ENCODE peak calls at places on chromosomes 7 and 10, in five cellular contexts. F, W, M, E and L are unnamed samples.

GRCh38 chr7:114979803-114980507 is 58.1 kb downstream of the MDFIC start:
- DNase-seq in M (no peak), W (no peak), F (no peak), E (no peak), L (no peak)

GRCh38 chr10:27558612-27559020 is 54.5 kb downstream of the RAB18 start:
- DNase-seq in F (peak; percentile 26), E (peak; percentile 82), W (peak; percentile 54), M (peak; percentile 55), L (peak; percentile 62)

GRCh38 chr10:42972946-42973345 is 103.9 kb upstream of the RET start:
- DNase-seq in F (no peak), W (no peak), M (no peak), E (no peak), L (no peak)

GRCh38 chr7:17564678-17565209 is 266.3 kb downstream of the AHR start:
- DNase-seq in F (no peak), M (peak; percentile 90), W (no peak), E (no peak), L (peak; percentile 89)

GRCh38 chr10:132095403-132096113 is 29.8 kb downstream of the JAKMIP3 start:
- DNase-seq in E (no peak), W (no peak), F (no peak), M (no peak), L (no peak)

GRCh38 chr10:103481974-103482531 is 3.0 kb upstream of the CALHM3 start:
- DNase-seq in W (no peak), F (no peak), E (peak; percentile 86), M (peak; percentile 69), L (peak; percentile 74)

GRCh38 chr10:82358486-82359097 is 483.6 kb downstream of the NRG3 start:
- DNase-seq in F (no peak), E (no peak), M (peak; percentile 6), W (no peak), L (peak; percentile 20)

GRCh38 chr7:98879198-98879988 is 1.1 kb downstream of the TRRAP start:
- DNase-seq in F (no peak), M (peak; percentile 17), W (peak; percentile 50), E (peak; percentile 63), L (peak; percentile 41)

GRCh38 chr10:131820626-131821025 is 80.2 kb upstream of the PPP2R2D start:
- DNase-seq in M (no peak), W (no peak), F (no peak), E (no peak), L (no peak)

GRCh38 chr7:85030893-85031292 is 156.0 kb downstream of the SEMA3D start:
- DNase-seq in W (no peak), F (no peak), E (peak; percentile 74), M (peak; percentile 79), L (peak; percentile 61)

GRCh38 chr7:27095050-27095896 is 527 bp downstream of the HOXA1 start:
- DNase-seq in M (peak; percentile 16), F (peak; percentile 14), E (no peak), W (no peak), L (no peak)
- H2AFZ ChIP-seq in M (peak overlapping the region; percentile 95), F (peak overlapping the region; percentile 90), E (no peak overlapping the region), W (no peak overlapping the region), L (no peak overlapping the region)

DNA sequence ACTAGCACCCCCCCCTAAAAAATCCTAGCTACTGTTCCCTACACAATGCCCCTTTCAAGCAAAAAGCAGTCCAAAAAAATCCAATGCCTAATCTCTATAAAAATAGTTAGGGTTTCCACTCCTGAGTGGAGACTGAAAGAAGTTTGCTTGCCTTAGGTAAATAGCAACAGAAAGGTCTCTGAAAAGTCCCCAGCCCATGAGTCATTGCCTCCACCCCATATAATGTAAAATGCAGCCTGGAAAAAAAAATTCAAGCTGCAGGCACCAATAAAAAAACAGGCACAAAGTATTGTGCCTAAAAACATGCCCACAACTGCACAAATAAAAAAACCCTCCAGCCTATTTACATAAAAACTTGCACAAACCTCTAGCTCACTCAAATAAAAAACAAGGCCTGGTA is 47.5 kb downstream of the ZNF680 start:
- DNase-seq in E (no peak), F (no peak), W (no peak), M (no peak), L (no peak)
- H3K4me3 ChIP-seq in E (no peak overlapping the region), F (no peak overlapping the region), W (no peak overlapping the region), M (no peak overlapping the region), L (no peak overlapping the region)

DNA sequence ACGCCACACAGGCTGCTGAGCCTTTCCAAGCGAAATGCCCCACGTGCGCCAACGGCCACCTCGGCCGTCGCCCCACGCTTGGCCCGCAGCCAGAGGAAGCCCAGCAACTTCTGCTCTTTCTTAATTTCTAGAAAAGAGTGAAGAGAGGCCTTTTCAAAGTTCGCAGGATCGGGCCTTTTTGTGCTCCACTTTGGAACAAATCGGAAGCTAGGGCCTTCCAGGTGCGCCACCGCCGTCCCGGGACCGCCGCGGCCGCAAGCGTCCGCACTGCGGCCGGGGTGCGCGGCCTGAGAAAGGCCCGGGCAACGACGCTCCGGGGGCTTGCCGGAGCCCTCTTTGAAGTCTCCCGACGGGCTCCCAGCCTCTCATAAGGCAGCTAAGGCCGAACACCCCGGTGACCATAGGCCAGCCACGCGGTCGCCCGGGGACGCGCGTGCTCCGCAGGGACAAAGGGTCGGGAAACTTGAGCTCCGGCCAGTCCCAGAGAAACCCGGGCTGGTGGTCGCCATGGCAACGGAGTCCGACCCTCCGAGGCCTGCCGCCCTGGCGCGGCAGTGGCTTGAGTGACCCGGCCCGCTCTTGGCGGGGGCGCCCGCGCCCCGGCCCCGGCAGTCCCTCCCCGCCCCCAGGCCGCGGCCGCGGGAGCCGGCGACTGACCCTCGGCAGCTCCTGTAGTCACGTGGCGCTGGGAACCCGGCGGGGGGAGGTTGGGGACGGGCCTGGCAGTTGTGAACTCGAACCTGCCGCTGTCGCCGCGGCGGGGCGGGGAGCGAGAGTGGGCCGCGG is at the start of gene REPIN1:
- DNase-seq in M (peak; percentile 79), F (peak; percentile 90), W (peak; percentile 92), E (peak; percentile 88), L (peak; percentile 84)
- H2AK5ac ChIP-seq in M (peak within 1 kb of the TSS; percentile 89), F (peak within 1 kb of the TSS; percentile 99), W (peak within 1 kb of the TSS; percentile 71), E (peak within 1 kb of the TSS; percentile 100), L (peak within 1 kb of the TSS; percentile 24)

GRCh38 chr7:102284891-102285540 is 1.7 kb upstream of the SH2B2 start:
- DNase-seq in M (no peak), W (no peak), E (no peak), F (no peak), L (no peak)

GRCh38 chr7:102287082-102287464 is 405 bp downstream of the SH2B2 start:
- DNase-seq in F (peak; percentile 41), E (no peak), M (no peak), W (no peak), L (no peak)

GRCh38 chr7:102287465-102288146 is 938 bp downstream of the SH2B2 start:
- DNase-seq in M (no peak), F (no peak), E (peak; percentile 76), W (peak; percentile 80), L (peak; percentile 41)

GRCh38 chr7:102285541-102286236 is 979 bp upstream of the SH2B2 start:
- DNase-seq in F (no peak), E (no peak), W (no peak), M (no peak), L (no peak)

GRCh38 chr7:102286237-102287081 is at the start of gene SH2B2:
- DNase-seq in M (peak; percentile 49), W (peak; percentile 79), E (peak; percentile 75), F (peak; percentile 65), L (peak; percentile 85)
- H2AFZ ChIP-seq in M (peak within 1 kb of the TSS; percentile 98), W (no peak within 1 kb of the TSS), E (peak within 1 kb of the TSS; percentile 87), F (peak within 1 kb of the TSS; percentile 99), L (peak within 1 kb of the TSS; percentile 90)

DNA sequence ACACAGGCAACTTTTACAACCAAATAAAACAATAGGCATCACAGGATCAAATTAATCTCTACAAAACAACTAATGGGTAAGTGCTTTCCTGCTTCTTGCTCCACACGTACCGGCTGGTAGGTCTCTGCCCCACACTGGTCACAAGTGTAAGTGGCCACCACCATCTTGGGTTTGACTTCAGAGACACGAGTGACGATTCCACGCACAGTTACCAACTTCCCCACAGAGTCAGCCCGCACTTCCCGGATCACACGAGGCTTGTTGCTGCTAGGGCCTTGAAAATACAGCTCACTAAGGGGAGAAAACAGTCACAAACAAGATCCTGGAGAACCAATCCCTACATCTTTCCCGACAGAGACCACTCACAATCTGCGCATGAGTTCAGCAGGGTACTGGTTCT is 2.3 kb downstream of the MCM7 start:
- DNase-seq in F (no peak), E (no peak), M (no peak), W (no peak), L (no peak)
- H3K4me3 ChIP-seq in F (peak overlapping the region; percentile 99), E (no peak overlapping the region), M (no peak overlapping the region), W (peak overlapping the region; percentile 97), L (no peak overlapping the region)

DNA sequence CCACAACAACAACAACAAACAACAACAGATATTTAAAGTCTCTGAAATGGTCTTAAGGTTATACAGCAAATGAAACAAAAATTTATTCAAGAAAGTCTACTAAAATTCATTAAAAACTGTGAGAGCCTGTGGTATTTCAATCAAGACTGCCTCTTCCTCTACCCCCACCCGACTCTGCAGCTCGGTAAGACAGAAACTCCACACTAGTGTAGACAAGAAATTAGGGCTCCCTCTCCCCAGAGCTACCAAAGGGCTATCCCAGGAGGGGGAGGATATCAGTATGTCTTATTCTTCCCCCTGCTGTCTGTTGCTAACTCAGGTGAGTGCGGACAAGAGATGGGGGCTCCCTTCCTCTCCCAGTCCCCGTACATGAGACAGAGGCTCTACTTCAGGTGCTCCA is 71.0 kb upstream of the TMEM140 start:
- DNase-seq in M (no peak), F (no peak), W (no peak), E (no peak), L (no peak)
- H2AK5ac ChIP-seq in M (no peak overlapping the region), F (no peak overlapping the region), W (no peak overlapping the region), E (no peak overlapping the region), L (no peak overlapping the region)

GRCh38 chr10:32346551-32347362 is at the start of gene EPC1:
- DNase-seq in W (peak; percentile 93), M (peak; percentile 86), F (peak; percentile 82), E (peak; percentile 89), L (peak; percentile 89)
- H2AFZ ChIP-seq in W (no peak within 1 kb of the TSS), M (peak within 1 kb of the TSS; percentile 96), F (peak within 1 kb of the TSS; percentile 91), E (peak within 1 kb of the TSS; percentile 74), L (peak within 1 kb of the TSS; percentile 89)

DNA sequence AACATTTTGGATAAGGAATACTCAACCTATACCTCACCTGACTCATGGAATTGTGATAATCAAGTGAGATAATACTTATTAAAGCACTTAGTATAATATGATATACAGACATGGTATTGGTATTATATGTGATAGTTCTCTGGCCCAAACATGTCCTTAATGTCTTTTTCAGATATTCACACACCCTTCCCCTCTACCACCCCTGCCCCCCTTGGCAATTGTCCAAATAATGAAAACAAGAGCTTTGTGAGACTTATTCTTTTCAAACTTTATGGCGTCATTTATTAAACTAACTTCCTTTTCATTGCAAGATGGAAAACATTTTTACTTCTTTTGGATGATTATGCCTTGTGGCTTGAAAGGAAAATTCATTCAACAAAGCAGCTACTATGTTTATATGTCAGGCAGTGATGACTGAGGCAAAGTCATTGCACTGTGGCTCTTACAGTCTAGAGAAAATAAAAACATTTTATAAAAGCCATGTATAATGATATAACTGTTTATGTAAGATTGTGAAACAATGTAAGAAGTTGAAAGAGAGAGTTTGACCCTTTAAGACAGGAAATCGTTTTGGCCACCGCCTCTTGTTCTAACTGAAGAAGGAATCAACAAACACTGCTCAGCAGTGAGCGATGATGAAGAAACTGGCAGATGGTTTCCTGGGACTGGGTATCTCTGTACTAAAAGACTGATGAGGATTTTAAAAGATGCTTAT is 27.4 kb downstream of the MINPP1 start:
- DNase-seq in M (peak; percentile 79), F (no peak), W (no peak), E (no peak), L (peak; percentile 70)
- H3K4me3 ChIP-seq in M (no peak overlapping the region), F (no peak overlapping the region), W (no peak overlapping the region), E (no peak overlapping the region), L (no peak overlapping the region)

GRCh38 chr7:105776068-105776790 is 100.2 kb downstream of the ATXN7L1 start:
- DNase-seq in F (no peak), M (peak; percentile 100), W (peak; percentile 71), E (peak; percentile 99), L (peak; percentile 98)
- H2AK5ac ChIP-seq in F (no peak overlapping the region), M (peak overlapping the region; percentile 55), W (peak overlapping the region; percentile 89), E (no peak overlapping the region), L (peak overlapping the region; percentile 68)